ENCODE peak calls at places on chromosomes 13 and 19, in ten cellular contexts. One of them, this sample, is unnamed.

GRCh38 chr19:41226053-41226873 is 7.2 kb downstream of the AXL start:
- DNase-seq in choroid plexus epithelial cell: peak
- DNase-seq in colonic mucosa: peak
- DNase-seq in HFFc6: peak
- DNase-seq in WERI-Rb-1: peak
- DNase-seq in mesothelial cell of epicardium: no peak
- DNase-seq in endodermal cell: peak
- DNase-seq in sigmoid colon: peak
- DNase-seq in lower lobe of right lung: peak
- DNase-seq in AG04449: no peak
- DNase-seq in this sample: no peak

GRCh38 chr19:34962945-34963530 is 991 bp downstream of the ZNF792 start:
- DNase-seq in lower lobe of right lung: no peak
- DNase-seq in sigmoid colon: no peak
- DNase-seq in AG04449: no peak
- DNase-seq in mesothelial cell of epicardium: no peak
- DNase-seq in choroid plexus epithelial cell: peak
- DNase-seq in colonic mucosa: peak
- DNase-seq in endodermal cell: peak
- DNase-seq in HFFc6: no peak
- DNase-seq in WERI-Rb-1: no peak
- DNase-seq in this sample: no peak

GRCh38 chr13:54536112-54536511 is 1507.5 kb downstream of the OLFM4 start:
- DNase-seq in WERI-Rb-1: no peak
- DNase-seq in HFFc6: no peak
- DNase-seq in colonic mucosa: no peak
- DNase-seq in choroid plexus epithelial cell: no peak
- DNase-seq in endodermal cell: no peak
- DNase-seq in sigmoid colon: no peak
- DNase-seq in lower lobe of right lung: no peak
- DNase-seq in AG04449: no peak
- DNase-seq in mesothelial cell of epicardium: no peak
- DNase-seq in this sample: no peak

GRCh38 chr19:40054632-40055031 is 1.4 kb downstream of the ZNF780B start:
- DNase-seq in endodermal cell: no peak
- DNase-seq in sigmoid colon: no peak
- DNase-seq in colonic mucosa: no peak
- DNase-seq in WERI-Rb-1: no peak
- DNase-seq in HFFc6: no peak
- DNase-seq in choroid plexus epithelial cell: no peak
- DNase-seq in mesothelial cell of epicardium: no peak
- DNase-seq in AG04449: no peak
- DNase-seq in lower lobe of right lung: no peak
- DNase-seq in this sample: no peak

GRCh38 chr13:21060827-21061076 is 634 bp downstream of the LATS2 start:
- DNase-seq in colonic mucosa: no peak
- DNase-seq in sigmoid colon: no peak
- DNase-seq in choroid plexus epithelial cell: no peak
- DNase-seq in endodermal cell: no peak
- DNase-seq in AG04449: no peak
- DNase-seq in WERI-Rb-1: no peak
- DNase-seq in mesothelial cell of epicardium: no peak
- DNase-seq in lower lobe of right lung: no peak
- DNase-seq in HFFc6: no peak
- DNase-seq in this sample: no peak

GRCh38 chr13:44120814-44121505 is 241.3 kb downstream of the LACC1 start:
- DNase-seq in AG04449: no peak
- DNase-seq in mesothelial cell of epicardium: no peak
- DNase-seq in choroid plexus epithelial cell: no peak
- DNase-seq in sigmoid colon: no peak
- DNase-seq in WERI-Rb-1: no peak
- DNase-seq in colonic mucosa: no peak
- DNase-seq in HFFc6: no peak
- DNase-seq in lower lobe of right lung: no peak
- DNase-seq in endodermal cell: no peak
- DNase-seq in this sample: no peak

GRCh38 chr13:41019027-41019487 is at the start of gene ELF1:
- DNase-seq in choroid plexus epithelial cell: peak
- DNase-seq in lower lobe of right lung: peak
- DNase-seq in endodermal cell: no peak
- DNase-seq in HFFc6: no peak
- DNase-seq in sigmoid colon: no peak
- DNase-seq in mesothelial cell of epicardium: no peak
- DNase-seq in WERI-Rb-1: no peak
- DNase-seq in colonic mucosa: peak
- DNase-seq in AG04449: no peak
- DNase-seq in this sample: no peak

GRCh38 chr13:46354143-46355087 is 32.6 kb downstream of the RUBCNL start:
- DNase-seq in HFFc6: peak
- DNase-seq in colonic mucosa: no peak
- DNase-seq in lower lobe of right lung: no peak
- DNase-seq in mesothelial cell of epicardium: no peak
- DNase-seq in endodermal cell: no peak
- DNase-seq in WERI-Rb-1: no peak
- DNase-seq in sigmoid colon: no peak
- DNase-seq in choroid plexus epithelial cell: peak
- DNase-seq in AG04449: peak
- DNase-seq in this sample: no peak

GRCh38 chr19:49391581-49392399 is 3.7 kb downstream of the KASH5 start:
- DNase-seq in lower lobe of right lung: peak
- DNase-seq in sigmoid colon: peak
- DNase-seq in mesothelial cell of epicardium: peak
- DNase-seq in endodermal cell: peak
- DNase-seq in colonic mucosa: peak
- DNase-seq in AG04449: no peak
- DNase-seq in HFFc6: peak
- DNase-seq in choroid plexus epithelial cell: peak
- DNase-seq in WERI-Rb-1: peak
- DNase-seq in this sample: no peak
- TF ChIP-seq CTCF in lower lobe of right lung: peak
- TF ChIP-seq CTCF in sigmoid colon: peak
- TF ChIP-seq CTCF in mesothelial cell of epicardium: peak
- TF ChIP-seq CTCF in endodermal cell: peak
- TF ChIP-seq CTCF in colonic mucosa: peak
- TF ChIP-seq CTCF in AG04449: peak
- TF ChIP-seq CTCF in HFFc6: peak
- TF ChIP-seq CTCF in choroid plexus epithelial cell: peak
- TF ChIP-seq CTCF in WERI-Rb-1: peak
- TF ChIP-seq CTCF in this sample: peak

GRCh38 chr13:33711441-33711840 is 106.5 kb upstream of the RFC3 start:
- DNase-seq in WERI-Rb-1: no peak
- DNase-seq in HFFc6: no peak
- DNase-seq in endodermal cell: no peak
- DNase-seq in AG04449: no peak
- DNase-seq in choroid plexus epithelial cell: no peak
- DNase-seq in lower lobe of right lung: no peak
- DNase-seq in mesothelial cell of epicardium: no peak
- DNase-seq in sigmoid colon: no peak
- DNase-seq in colonic mucosa: no peak
- DNase-seq in this sample: no peak

GRCh38 chr13:33707449-33707848 is 110.5 kb upstream of the RFC3 start:
- DNase-seq in choroid plexus epithelial cell: no peak
- DNase-seq in sigmoid colon: no peak
- DNase-seq in AG04449: no peak
- DNase-seq in colonic mucosa: no peak
- DNase-seq in WERI-Rb-1: no peak
- DNase-seq in HFFc6: no peak
- DNase-seq in mesothelial cell of epicardium: no peak
- DNase-seq in endodermal cell: no peak
- DNase-seq in lower lobe of right lung: no peak
- DNase-seq in this sample: no peak

DNA sequence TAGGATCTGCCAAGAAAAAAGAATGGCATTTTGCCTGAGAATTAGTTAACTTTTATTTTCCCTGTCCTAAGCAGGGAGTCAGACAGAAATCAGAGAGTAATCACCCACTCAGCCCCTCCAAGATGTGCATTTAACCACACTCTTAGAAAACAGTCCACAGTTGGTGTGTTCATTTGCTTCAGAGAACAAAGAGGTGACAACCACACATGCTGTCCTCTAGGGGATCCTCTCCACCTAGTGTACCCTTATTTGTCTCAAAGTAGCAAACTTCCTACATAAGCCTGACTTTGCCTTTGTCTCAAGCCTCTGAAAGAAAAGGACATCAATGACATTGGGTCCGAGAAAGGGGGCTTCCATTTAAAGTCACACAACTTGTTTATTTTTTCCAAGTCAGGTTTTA is 107.0 kb upstream of the RFC3 start:
- DNase-seq in lower lobe of right lung: no peak
- DNase-seq in WERI-Rb-1: no peak
- DNase-seq in colonic mucosa: no peak
- DNase-seq in mesothelial cell of epicardium: no peak
- DNase-seq in AG04449: no peak
- DNase-seq in sigmoid colon: no peak
- DNase-seq in choroid plexus epithelial cell: no peak
- DNase-seq in HFFc6: no peak
- DNase-seq in endodermal cell: no peak
- DNase-seq in this sample: no peak
- TF ChIP-seq CTCF in lower lobe of right lung: no peak
- TF ChIP-seq CTCF in WERI-Rb-1: no peak
- TF ChIP-seq CTCF in colonic mucosa: no peak
- TF ChIP-seq CTCF in mesothelial cell of epicardium: no peak
- TF ChIP-seq CTCF in AG04449: no peak
- TF ChIP-seq CTCF in sigmoid colon: no peak
- TF ChIP-seq CTCF in choroid plexus epithelial cell: no peak
- TF ChIP-seq CTCF in HFFc6: no peak
- TF ChIP-seq CTCF in endodermal cell: peak
- TF ChIP-seq CTCF in this sample: no peak

GRCh38 chr13:76825415-76825814 is 60.8 kb downstream of the KCTD12 start:
- DNase-seq in lower lobe of right lung: no peak
- DNase-seq in WERI-Rb-1: no peak
- DNase-seq in endodermal cell: no peak
- DNase-seq in AG04449: no peak
- DNase-seq in colonic mucosa: no peak
- DNase-seq in HFFc6: no peak
- DNase-seq in choroid plexus epithelial cell: no peak
- DNase-seq in sigmoid colon: no peak
- DNase-seq in mesothelial cell of epicardium: no peak
- DNase-seq in this sample: no peak

GRCh38 chr13:76826527-76826926 is 59.7 kb downstream of the KCTD12 start:
- DNase-seq in mesothelial cell of epicardium: no peak
- DNase-seq in HFFc6: no peak
- DNase-seq in WERI-Rb-1: no peak
- DNase-seq in AG04449: no peak
- DNase-seq in choroid plexus epithelial cell: no peak
- DNase-seq in colonic mucosa: no peak
- DNase-seq in sigmoid colon: no peak
- DNase-seq in lower lobe of right lung: no peak
- DNase-seq in endodermal cell: no peak
- DNase-seq in this sample: no peak

GRCh38 chr13:76823969-76824368 is 62.2 kb downstream of the KCTD12 start:
- DNase-seq in sigmoid colon: no peak
- DNase-seq in AG04449: no peak
- DNase-seq in WERI-Rb-1: no peak
- DNase-seq in lower lobe of right lung: no peak
- DNase-seq in HFFc6: no peak
- DNase-seq in mesothelial cell of epicardium: no peak
- DNase-seq in colonic mucosa: no peak
- DNase-seq in endodermal cell: no peak
- DNase-seq in choroid plexus epithelial cell: no peak
- DNase-seq in this sample: no peak

GRCh38 chr13:76820759-76821158 is 65.4 kb downstream of the KCTD12 start:
- DNase-seq in colonic mucosa: no peak
- DNase-seq in AG04449: no peak
- DNase-seq in lower lobe of right lung: no peak
- DNase-seq in sigmoid colon: peak
- DNase-seq in WERI-Rb-1: no peak
- DNase-seq in choroid plexus epithelial cell: peak
- DNase-seq in endodermal cell: no peak
- DNase-seq in HFFc6: peak
- DNase-seq in mesothelial cell of epicardium: no peak
- DNase-seq in this sample: no peak

DNA sequence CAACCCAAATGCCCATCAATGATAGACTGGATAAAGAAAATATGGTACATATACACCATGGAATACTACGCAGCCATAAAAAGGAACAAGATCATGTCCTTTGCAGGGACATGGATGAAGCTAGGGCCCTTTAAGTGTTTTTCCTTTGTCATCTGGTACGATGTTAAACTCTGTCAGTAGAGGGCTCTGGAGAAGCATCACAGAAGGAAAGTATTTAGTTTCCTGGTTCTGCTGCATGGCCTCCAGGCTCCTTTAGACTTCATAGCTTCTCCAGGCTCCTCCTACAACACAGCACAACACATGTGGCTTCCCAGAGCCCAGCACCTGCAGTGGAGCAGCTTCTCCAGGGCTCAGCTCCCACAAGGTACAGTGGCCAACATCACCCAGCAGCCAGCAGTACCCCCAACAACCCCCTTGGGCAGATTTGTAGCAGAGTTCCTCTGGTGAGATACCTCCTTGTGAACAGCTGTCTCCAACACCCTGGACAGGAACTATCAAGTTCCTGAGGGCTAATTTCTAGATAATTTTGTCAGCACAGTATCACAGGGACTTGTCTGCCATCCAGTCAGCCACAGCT is 63.4 kb downstream of the KCTD12 start:
- DNase-seq in colonic mucosa: no peak
- DNase-seq in mesothelial cell of epicardium: no peak
- DNase-seq in sigmoid colon: no peak
- DNase-seq in HFFc6: peak
- DNase-seq in AG04449: no peak
- DNase-seq in WERI-Rb-1: no peak
- DNase-seq in endodermal cell: no peak
- DNase-seq in lower lobe of right lung: no peak
- DNase-seq in choroid plexus epithelial cell: peak
- DNase-seq in this sample: no peak
- TF ChIP-seq CTCF in colonic mucosa: peak
- TF ChIP-seq CTCF in mesothelial cell of epicardium: no peak
- TF ChIP-seq CTCF in sigmoid colon: no peak
- TF ChIP-seq CTCF in HFFc6: peak
- TF ChIP-seq CTCF in AG04449: peak
- TF ChIP-seq CTCF in WERI-Rb-1: no peak
- TF ChIP-seq CTCF in endodermal cell: peak
- TF ChIP-seq CTCF in lower lobe of right lung: peak
- TF ChIP-seq CTCF in choroid plexus epithelial cell: peak
- TF ChIP-seq CTCF in this sample: peak

GRCh38 chr19:18292460-18292809 is 11.0 kb upstream of the JUND start:
- DNase-seq in WERI-Rb-1: no peak
- DNase-seq in mesothelial cell of epicardium: no peak
- DNase-seq in choroid plexus epithelial cell: no peak
- DNase-seq in AG04449: no peak
- DNase-seq in colonic mucosa: peak
- DNase-seq in sigmoid colon: no peak
- DNase-seq in HFFc6: no peak
- DNase-seq in lower lobe of right lung: no peak
- DNase-seq in endodermal cell: peak
- DNase-seq in this sample: no peak

GRCh38 chr19:18289471-18290066 is 8.1 kb upstream of the JUND start:
- DNase-seq in sigmoid colon: no peak
- DNase-seq in AG04449: no peak
- DNase-seq in lower lobe of right lung: no peak
- DNase-seq in mesothelial cell of epicardium: no peak
- DNase-seq in HFFc6: no peak
- DNase-seq in WERI-Rb-1: no peak
- DNase-seq in colonic mucosa: no peak
- DNase-seq in choroid plexus epithelial cell: no peak
- DNase-seq in endodermal cell: peak
- DNase-seq in this sample: no peak

GRCh38 chr19:18290250-18291018 is 9.0 kb upstream of the JUND start:
- DNase-seq in AG04449: no peak
- DNase-seq in HFFc6: no peak
- DNase-seq in colonic mucosa: no peak
- DNase-seq in choroid plexus epithelial cell: no peak
- DNase-seq in sigmoid colon: no peak
- DNase-seq in endodermal cell: peak
- DNase-seq in lower lobe of right lung: no peak
- DNase-seq in WERI-Rb-1: no peak
- DNase-seq in mesothelial cell of epicardium: no peak
- DNase-seq in this sample: no peak

GRCh38 chr19:18291590-18292459 is 10.4 kb upstream of the JUND start:
- DNase-seq in lower lobe of right lung: peak
- DNase-seq in sigmoid colon: peak
- DNase-seq in HFFc6: no peak
- DNase-seq in colonic mucosa: peak
- DNase-seq in mesothelial cell of epicardium: peak
- DNase-seq in endodermal cell: peak
- DNase-seq in WERI-Rb-1: peak
- DNase-seq in choroid plexus epithelial cell: peak
- DNase-seq in AG04449: no peak
- DNase-seq in this sample: no peak

DNA sequence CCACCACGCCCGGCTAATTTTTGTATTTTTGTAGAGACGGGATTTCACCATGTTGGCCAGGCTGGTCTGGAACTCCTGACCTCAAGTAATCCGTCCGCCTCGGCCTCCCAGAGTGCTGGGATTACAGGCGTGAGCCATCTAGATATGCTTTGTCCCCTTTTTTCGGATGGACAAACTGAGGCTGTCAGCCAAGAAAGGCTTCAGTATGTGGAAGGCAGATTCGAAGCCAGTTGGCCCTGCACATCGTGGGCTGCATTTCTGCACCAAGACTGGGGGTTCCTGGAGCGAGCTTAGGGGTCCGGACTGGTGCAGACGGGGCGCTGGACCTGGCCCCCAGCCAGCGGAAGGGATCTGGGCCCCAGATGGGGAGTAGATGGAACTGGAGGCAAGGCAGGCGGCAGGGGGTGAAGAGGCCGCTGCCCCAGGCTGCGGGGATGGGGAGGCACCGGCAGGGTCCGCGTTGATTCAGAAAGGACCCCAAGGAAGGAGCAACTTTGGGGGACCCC is 9.7 kb upstream of the JUND start:
- DNase-seq in colonic mucosa: no peak
- DNase-seq in WERI-Rb-1: no peak
- DNase-seq in mesothelial cell of epicardium: no peak
- DNase-seq in sigmoid colon: no peak
- DNase-seq in lower lobe of right lung: no peak
- DNase-seq in AG04449: no peak
- DNase-seq in choroid plexus epithelial cell: no peak
- DNase-seq in endodermal cell: no peak
- DNase-seq in HFFc6: no peak
- DNase-seq in this sample: no peak
- TF ChIP-seq CTCF in colonic mucosa: no peak
- TF ChIP-seq CTCF in WERI-Rb-1: no peak
- TF ChIP-seq CTCF in mesothelial cell of epicardium: no peak
- TF ChIP-seq CTCF in sigmoid colon: no peak
- TF ChIP-seq CTCF in lower lobe of right lung: no peak
- TF ChIP-seq CTCF in AG04449: no peak
- TF ChIP-seq CTCF in choroid plexus epithelial cell: no peak
- TF ChIP-seq CTCF in endodermal cell: no peak
- TF ChIP-seq CTCF in HFFc6: no peak
- TF ChIP-seq CTCF in this sample: peak

This sample was measured in chondrocyte.